ENCODE peak calls at places on chromosomes 5 and 9, in six cellular contexts. O is HepG2; E is effector memory CD4-positive, alpha-beta T cell; G is neural progenitor cell; D is upper lobe of right lung; V is cardiac muscle cell. S is an unnamed sample.

GRCh38 chr9:15724006-15724405 is 171.2 kb downstream of the CCDC171 start:
- DNase-seq in G (no peak), E (no peak), D (no peak), V (no peak), O (no peak), S (no peak)

GRCh38 chr5:139294372-139295165 is 1.0 kb downstream of the MATR3 start:
- DNase-seq in E (peak; percentile 18), G (peak; percentile 90), D (peak; percentile 85), O (peak; percentile 56), V (peak; percentile 87), S (peak; percentile 91)

GRCh38 chr9:112793213-112793810 is 42.8 kb downstream of the SNX30 start:
- DNase-seq in G (peak; percentile 72), O (peak; percentile 57), E (peak; percentile 50), V (peak; percentile 64), D (peak; percentile 83), S (peak; percentile 53)

GRCh38 chr9:122364117-122364782 is 6.6 kb upstream of the PTGS1 start:
- DNase-seq in E (no peak), O (no peak), G (no peak), D (no peak), V (no peak), S (no peak)

GRCh38 chr9:7816021-7816420 is 16.4 kb upstream of the DMAC1 start:
- DNase-seq in E (no peak), V (no peak), O (no peak), D (no peak), G (no peak), S (no peak)

GRCh38 chr9:88303785-88304495 is 84.3 kb upstream of the SPIN1 start:
- DNase-seq in E (no peak), G (no peak), D (no peak), V (no peak), O (no peak), S (no peak)

GRCh38 chr9:93011114-93011513 is 47.4 kb upstream of the SUSD3 start:
- DNase-seq in O (no peak), G (no peak), E (no peak), V (no peak), D (peak; percentile 60), S (no peak)

GRCh38 chr9:132878695-132879064 is at the start of gene SPACA9:
- DNase-seq in E (no peak), V (peak; percentile 73), G (peak; percentile 79), D (peak; percentile 87), O (no peak), S (peak; percentile 92)

GRCh38 chr5:111697215-111697614 is 59.8 kb downstream of the NREP start:
- DNase-seq in V (peak; percentile 80), O (no peak), D (no peak), E (no peak), G (no peak), S (no peak)

GRCh38 chr5:168679515-168679920 is 100.3 kb upstream of the PANK3 start:
- DNase-seq in E (no peak), G (peak; percentile 91), O (peak; percentile 56), D (peak; percentile 68), V (peak; percentile 89), S (peak; percentile 80)

GRCh38 chr5:180720501-180720900 is 19.4 kb downstream of the OR2Y1 start:
- DNase-seq in O (no peak), D (no peak), E (no peak), V (no peak), G (no peak), S (no peak)

GRCh38 chr9:32345243-32345642 is 39.2 kb upstream of the ACO1 start:
- DNase-seq in D (no peak), E (no peak), G (no peak), V (no peak), O (no peak), S (no peak)

GRCh38 chr5:67908145-67908765 is 307.3 kb upstream of the PIK3R1 start:
- DNase-seq in E (no peak), O (no peak), G (no peak), V (no peak), D (no peak), S (peak; percentile 56)

GRCh38 chr5:38755171-38755570 is 90.6 kb upstream of the OSMR start:
- DNase-seq in V (no peak), O (no peak), E (no peak), D (no peak), G (no peak), S (no peak)

GRCh38 chr9:128249914-128250838 is 25.6 kb downstream of the GOLGA2 start:
- DNase-seq in V (peak; percentile 89), E (peak; percentile 99), O (no peak), G (peak; percentile 94), D (peak; percentile 96), S (peak; percentile 93)

GRCh38 chr9:108707120-108707519 is 148.7 kb downstream of the ACTL7B start:
- DNase-seq in O (no peak), G (no peak), E (no peak), V (no peak), D (no peak), S (no peak)

GRCh38 chr5:17089690-17090089 is 127.7 kb upstream of the BASP1 start:
- DNase-seq in V (no peak), O (no peak), D (no peak), E (no peak), G (no peak), S (no peak)

GRCh38 chr9:25418974-25419373 is 259.3 kb downstream of the TUSC1 start:
- DNase-seq in E (no peak), O (no peak), V (no peak), G (no peak), D (no peak), S (no peak)

GRCh38 chr5:140800816-140801493 is at the start of gene PCDHA3:
- DNase-seq in G (no peak), E (no peak), O (peak; percentile 9), D (no peak), V (no peak), S (no peak)

GRCh38 chr5:176794509-176794908 is 15.8 kb upstream of the UNC5A start:
- DNase-seq in D (no peak), G (no peak), V (no peak), O (no peak), E (no peak), S (no peak)

GRCh38 chr5:53779541-53779981 is 219.1 kb downstream of the NDUFS4 start:
- DNase-seq in D (no peak), O (no peak), V (no peak), G (peak; percentile 23), E (no peak), S (peak; percentile 19)

GRCh38 chr9:129889936-129890717 is 54.9 kb downstream of the USP20 start:
- DNase-seq in O (no peak), E (no peak), G (peak; percentile 56), V (no peak), D (peak; percentile 71), S (no peak)

GRCh38 chr9:136629001-136629878 is 33.5 kb upstream of the EGFL7 start:
- DNase-seq in O (no peak), E (no peak), V (no peak), G (no peak), D (no peak), S (no peak)

GRCh38 chr9:136628287-136628686 is 34.4 kb upstream of the EGFL7 start:
- DNase-seq in E (no peak), O (no peak), D (no peak), V (no peak), G (no peak), S (no peak)

GRCh38 chr9:136630662-136630992 is 32.1 kb upstream of the EGFL7 start:
- DNase-seq in E (no peak), V (no peak), D (no peak), G (no peak), O (no peak), S (no peak)

GRCh38 chr9:136629879-136630661 is 32.6 kb upstream of the EGFL7 start:
- DNase-seq in O (peak; percentile 39), G (peak; percentile 90), D (peak; percentile 86), E (no peak), V (peak; percentile 80), S (peak; percentile 83)

DNA sequence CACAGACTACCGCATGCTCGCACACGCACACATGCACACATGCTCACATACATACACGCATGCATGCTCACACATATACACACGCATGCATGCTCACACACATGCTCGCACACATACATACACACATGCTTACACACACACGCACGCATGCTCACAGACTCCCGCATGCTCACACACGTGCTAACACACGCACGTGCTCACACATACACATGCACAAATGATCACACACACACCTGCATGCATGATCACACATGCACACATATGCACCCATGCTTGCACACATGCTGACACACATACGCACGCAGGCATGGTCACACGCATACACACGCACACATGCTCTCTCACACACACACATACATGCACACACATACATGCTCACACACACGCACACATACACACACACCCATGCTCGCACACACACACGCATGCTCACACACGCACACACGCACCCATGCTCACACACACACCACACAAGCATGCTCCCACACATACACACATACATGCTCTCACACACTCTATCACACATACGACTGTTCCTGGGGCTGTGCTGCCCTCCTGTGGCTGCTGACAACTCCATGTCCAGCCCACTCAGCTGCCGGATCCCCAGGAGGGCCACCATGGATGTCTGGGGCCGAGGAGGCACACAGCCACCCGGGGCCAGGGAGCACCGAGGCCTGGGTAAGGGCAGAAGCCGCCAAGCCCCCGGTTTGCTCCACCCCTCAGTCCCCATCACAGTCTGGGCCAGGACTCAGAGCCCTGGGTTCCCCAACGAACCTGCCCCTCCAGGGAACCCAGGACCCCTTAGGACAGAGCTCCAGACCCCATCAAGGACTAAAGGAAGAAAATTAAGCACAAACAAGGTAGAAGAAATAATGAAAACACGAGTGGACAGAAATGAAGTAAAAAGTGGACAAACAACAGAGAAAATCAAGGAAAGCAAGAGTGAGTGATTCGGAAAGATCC is 31.4 kb upstream of the EGFL7 start:
- DNase-seq in E (peak; percentile 65), G (peak; percentile 87), V (peak; percentile 84), D (peak; percentile 91), O (peak; percentile 65), S (peak; percentile 93)
- H3K27me3 ChIP-seq in E (no peaks in the 10 kb centered on the region), G (peaks cover 9% of the 10 kb centered on the region), V (no peaks in the 10 kb centered on the region), D (no peaks in the 10 kb centered on the region), O (peaks cover 12% of the 10 kb centered on the region), S (no peaks in the 10 kb centered on the region)

GRCh38 chr5:10578869-10579268 is 15.0 kb downstream of the ANKRD33B start:
- DNase-seq in O (no peak), E (no peak), V (no peak), G (no peak), D (no peak), S (no peak)
- H3K4me1 ChIP-seq in O (no peaks in the 10 kb centered on the region), E (peaks cover 2% of the 10 kb centered on the region), V (peaks cover 27% of the 10 kb centered on the region), G (no peaks in the 10 kb centered on the region), D (peaks cover 10% of the 10 kb centered on the region), S (peaks cover 12% of the 10 kb centered on the region)

DNA sequence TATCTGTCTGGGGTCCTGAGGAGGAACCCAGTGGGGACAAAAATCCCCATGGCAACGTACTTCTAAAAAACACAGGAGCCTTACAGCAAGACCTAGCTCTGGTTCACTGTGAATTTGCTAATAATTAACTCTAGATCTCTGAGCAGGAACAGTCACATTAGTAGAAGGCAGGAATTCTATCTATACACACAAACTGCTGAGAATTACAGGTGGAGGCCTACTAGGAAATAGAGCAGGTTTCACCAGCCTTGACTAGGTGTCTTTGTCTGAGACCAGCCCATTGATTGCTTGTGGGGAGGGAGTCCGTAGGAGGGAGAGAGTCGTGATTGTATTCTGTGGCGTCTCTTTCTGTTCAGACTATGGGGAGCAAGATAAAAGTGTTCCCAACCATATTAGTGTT is 44.8 kb downstream of the PRLR start:
- DNase-seq in E (no peak), O (peak; percentile 73), G (no peak), D (no peak), V (no peak), S (no peak)
- H3K27me3 ChIP-seq in E (no peaks in the 10 kb centered on the region), O (no peaks in the 10 kb centered on the region), G (no peaks in the 10 kb centered on the region), D (no peaks in the 10 kb centered on the region), V (no peaks in the 10 kb centered on the region), S (no peaks in the 10 kb centered on the region)

DNA sequence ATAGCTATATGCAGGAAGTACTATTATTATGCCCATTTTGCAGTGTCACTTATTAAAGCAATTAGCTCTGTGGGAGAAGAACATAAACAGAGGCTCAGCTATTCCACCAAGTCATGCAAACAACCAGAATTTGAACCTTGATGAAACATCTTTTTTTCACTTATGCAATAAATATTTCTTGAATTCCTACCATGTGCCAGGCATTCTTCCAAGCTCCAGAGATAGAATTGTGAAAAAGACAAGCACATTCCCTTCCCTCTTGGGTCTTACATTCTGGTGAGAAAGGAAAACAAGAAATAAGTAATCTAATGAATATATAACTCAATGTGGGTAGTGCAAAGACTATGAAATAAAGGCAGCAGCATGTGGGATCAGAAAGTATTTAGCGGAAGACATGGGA is 32.1 kb upstream of the ADRB2 start:
- DNase-seq in D (no peak), V (no peak), G (no peak), E (no peak), O (no peak), S (no peak)
- H3K4me1 ChIP-seq in D (no peaks in the 10 kb centered on the region), V (no peaks in the 10 kb centered on the region), G (peaks cover 3% of the 10 kb centered on the region), E (no peaks in the 10 kb centered on the region), O (no peaks in the 10 kb centered on the region), S (no peaks in the 10 kb centered on the region)

S was measured in right cardiac atrium.